ENCODE peak calls at places on chromosomes 3 and 15, in four cellular contexts. S is cardiac muscle cell, O is AG04449, H is fibroblast of villous mesenchyme. G is an unnamed sample.

GRCh38 chr15:94607176-94607654 is 375.9 kb downstream of the MCTP2 start:
- DNase-seq in O (no peak), H (no peak), S (peak; percentile 68), G (peak; percentile 13)

GRCh38 chr15:90264649-90265048 is 823 bp upstream of the NGRN start:
- DNase-seq in O (no peak), H (no peak), S (no peak), G (no peak)

GRCh38 chr3:185940951-185941350 is 3.1 kb upstream of the TRA2B start:
- DNase-seq in H (no peak), S (no peak), O (no peak), G (no peak)

GRCh38 chr3:60010778-60011177 is 961.0 kb upstream of the CFAP20DC start:
- DNase-seq in S (no peak), H (peak; percentile 6), O (no peak), G (no peak)

GRCh38 chr3:175200391-175200790 is 341.3 kb downstream of the NAALADL2 start:
- DNase-seq in O (no peak), S (no peak), H (no peak), G (no peak)

GRCh38 chr15:48380183-48380582 is 49.0 kb downstream of the DUT start:
- DNase-seq in H (no peak), O (no peak), S (no peak), G (no peak)

GRCh38 chr15:36363335-36363734 is 216.1 kb upstream of the CDIN1 start:
- DNase-seq in O (peak; percentile 51), S (peak; percentile 77), H (peak; percentile 41), G (peak; percentile 81)

GRCh38 chr15:70876011-70876410 is 16.2 kb downstream of the THAP10 start:
- DNase-seq in H (no peak), O (no peak), S (no peak), G (no peak)

GRCh38 chr3:3552741-3553140 is 246.5 kb upstream of the LRRN1 start:
- DNase-seq in H (no peak), O (no peak), S (no peak), G (peak; percentile 7)

GRCh38 chr3:139534992-139535879 is 4.3 kb downstream of the RBP1 start:
- DNase-seq in O (no peak), S (peak; percentile 95), H (peak; percentile 73), G (peak; percentile 94)

GRCh38 chr3:44416031-44417030 is 61.1 kb downstream of the ZNF445 start:
- DNase-seq in S (no peak), H (no peak), O (no peak), G (no peak)

GRCh38 chr3:177676148-177676547 is 478.9 kb upstream of the TBL1XR1 start:
- DNase-seq in H (no peak), S (peak; percentile 34), O (no peak), G (no peak)

GRCh38 chr3:81744366-81744765 is 17.1 kb downstream of the GBE1 start:
- DNase-seq in O (peak; percentile 90), H (peak; percentile 98), S (peak; percentile 96), G (peak; percentile 88)

GRCh38 chr3:129723558-129724324 is 117.3 kb upstream of the PLXND1 start:
- DNase-seq in O (peak; percentile 79), S (peak; percentile 94), H (peak; percentile 88), G (peak; percentile 95)

GRCh38 chr15:68565701-68566100 is 13.1 kb upstream of the CORO2B start:
- DNase-seq in H (no peak), O (no peak), S (no peak), G (no peak)

GRCh38 chr3:37441689-37442088 is 267.3 kb upstream of the LRRFIP2 start:
- DNase-seq in O (no peak), S (no peak), H (no peak), G (no peak)

GRCh38 chr3:170356596-170357175 is 829 bp upstream of the SKIL start:
- DNase-seq in S (peak; percentile 97), H (peak; percentile 92), O (no peak), G (no peak)

GRCh38 chr15:70617076-70617910 is 146.1 kb downstream of the UACA start:
- DNase-seq in S (peak; percentile 37), H (peak; percentile 60), O (no peak), G (no peak)

GRCh38 chr3:54850484-54851003 is 77.3 kb downstream of the LRTM1 start:
- DNase-seq in H (peak; percentile 20), S (no peak), O (no peak), G (no peak)

GRCh38 chr3:64207289-64208086 is 17.8 kb downstream of the PRICKLE2 start:
- DNase-seq in H (peak; percentile 96), S (peak; percentile 94), O (no peak), G (peak; percentile 30)

GRCh38 chr3:55626284-55626675 is 139.2 kb upstream of the WNT5A start:
- DNase-seq in H (no peak), S (no peak), O (no peak), G (no peak)

GRCh38 chr3:39118079-39118478 is 10.6 kb downstream of the TTC21A start:
- DNase-seq in O (no peak), S (no peak), H (no peak), G (no peak)

GRCh38 chr3:81068546-81068945 is 692.9 kb downstream of the GBE1 start:
- DNase-seq in O (no peak), S (no peak), H (no peak), G (no peak)

GRCh38 chr3:124557433-124558232 is 172.6 kb upstream of the UMPS start:
- DNase-seq in O (peak; percentile 21), H (peak; percentile 11), S (peak; percentile 57), G (peak; percentile 42)

DNA sequence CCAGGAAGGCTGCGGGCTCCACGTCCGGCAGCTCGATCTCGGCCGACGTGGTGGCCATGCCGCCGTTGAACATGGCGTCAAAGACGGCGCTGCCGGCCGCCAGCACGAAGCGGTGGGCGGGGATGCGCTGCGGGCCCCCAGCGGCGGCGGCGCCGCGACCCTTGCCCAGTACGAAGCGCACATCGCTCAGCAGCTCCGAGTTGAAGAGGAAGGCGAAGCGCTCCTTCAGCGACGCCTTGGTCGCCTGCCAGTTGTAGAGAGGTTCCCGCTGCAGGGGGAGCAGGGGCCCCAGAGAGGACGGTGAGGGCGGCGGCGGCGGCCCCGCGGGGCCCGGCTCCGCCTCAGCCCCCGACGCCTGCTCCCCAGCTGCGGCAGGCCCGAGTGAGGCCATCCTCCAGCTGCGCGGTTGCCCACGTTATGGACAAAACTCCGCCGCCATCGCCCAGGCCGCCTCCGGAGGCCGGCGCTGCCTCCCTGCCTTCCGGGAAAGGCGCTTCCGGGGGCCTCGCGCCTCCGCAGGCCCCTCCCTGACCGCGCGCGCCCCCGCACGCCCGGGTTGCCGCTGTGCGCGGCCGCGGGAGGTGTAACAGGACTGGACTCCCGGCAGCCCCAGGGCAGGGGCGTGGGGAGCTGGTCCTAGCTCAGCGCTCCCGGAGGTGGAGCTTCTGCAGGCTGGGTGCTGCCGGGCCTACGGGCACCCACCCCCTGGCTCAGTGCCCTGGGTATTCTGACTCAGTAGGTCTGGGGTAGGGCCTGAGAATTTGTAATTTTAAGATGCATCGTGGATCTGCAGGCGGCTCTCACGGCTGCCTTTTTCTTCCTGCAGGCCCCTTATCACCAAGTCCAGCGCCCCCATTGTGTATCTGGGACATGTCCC is at the start of gene BTBD1:
- DNase-seq in O (peak; percentile 82), S (peak; percentile 98), H (peak; percentile 93), G (peak; percentile 96)
- TF ChIP-seq CTCF in O (peak; percentile 7), S (no peak), H (no peak), G (peak; percentile 20)

GRCh38 chr3:99641480-99641879 is 3.1 kb downstream of the COL8A1 start:
- DNase-seq in S (no peak), O (no peak), H (peak; percentile 24), G (peak; percentile 55)
- H3K4me3 ChIP-seq in S (no peak overlapping the region), O (peak overlapping the region; percentile 84), H (peak overlapping the region; percentile 82), G (peak overlapping the region; percentile 88)

GRCh38 chr3:9111349-9112265 is 137.8 kb downstream of the SRGAP3 start:
- DNase-seq in H (no peak), S (peak; percentile 34), O (no peak), G (no peak)
- TF ChIP-seq CTCF in H (no peak), S (peak; percentile 19), O (no peak), G (no peak)

DNA sequence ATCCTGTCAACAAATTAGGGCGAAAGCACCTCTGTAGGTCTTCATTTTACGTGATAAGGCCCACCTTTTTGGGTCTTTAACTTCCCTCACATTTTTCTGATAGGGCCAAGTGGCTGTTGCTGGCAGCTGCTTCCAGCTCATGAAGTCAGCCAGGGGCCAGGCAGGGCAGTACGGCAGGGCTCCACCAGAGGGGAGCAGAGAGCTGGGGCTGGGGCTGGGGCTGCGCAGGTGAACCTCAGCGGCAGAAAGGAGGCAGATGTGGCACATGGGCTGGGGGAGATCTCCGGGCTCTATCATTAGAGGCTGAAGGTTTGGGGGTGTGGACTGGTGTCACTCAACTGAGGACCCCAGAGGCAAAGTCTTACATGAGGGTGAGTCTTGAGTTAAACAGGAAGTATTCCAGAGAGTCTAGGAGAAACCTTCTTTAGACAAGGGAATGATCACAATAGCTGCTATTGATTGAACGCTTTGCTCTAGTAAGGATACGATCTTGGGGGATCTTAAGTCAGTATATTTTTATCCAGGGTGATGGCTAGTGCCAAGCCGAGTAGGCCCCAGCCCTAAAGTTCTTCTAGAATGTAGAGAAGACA is 62.8 kb upstream of the MEX3B start:
- DNase-seq in S (peak; percentile 63), H (peak; percentile 58), O (no peak), G (peak; percentile 67)
- H3K4me3 ChIP-seq in S (no peak overlapping the region), H (no peak overlapping the region), O (no peak overlapping the region), G (no peak overlapping the region)

DNA sequence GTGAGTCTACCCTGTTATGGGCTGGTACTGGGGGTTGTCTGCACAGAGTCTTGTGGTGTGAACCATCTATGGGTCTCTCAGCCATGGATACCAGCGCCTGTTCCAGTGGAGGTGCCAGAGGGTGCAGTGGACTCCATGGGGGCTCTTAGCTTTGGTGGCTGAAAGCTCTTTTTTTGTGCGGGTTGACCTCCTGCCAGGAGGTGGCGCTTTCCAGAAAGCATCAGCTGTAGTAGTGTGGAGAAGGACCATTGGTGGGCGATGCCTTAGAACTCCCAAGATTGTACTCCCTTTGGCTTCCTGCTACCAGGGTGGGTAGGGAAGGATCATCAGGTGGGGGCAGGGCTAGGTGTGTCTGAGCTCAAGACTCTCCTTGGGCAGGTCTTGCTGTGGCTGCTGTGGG is 602.6 kb downstream of the RSL24D1 start:
- DNase-seq in O (no peak), S (no peak), H (no peak), G (no peak)
- TF ChIP-seq CTCF in O (no peak), S (no peak), H (no peak), G (no peak)

DNA sequence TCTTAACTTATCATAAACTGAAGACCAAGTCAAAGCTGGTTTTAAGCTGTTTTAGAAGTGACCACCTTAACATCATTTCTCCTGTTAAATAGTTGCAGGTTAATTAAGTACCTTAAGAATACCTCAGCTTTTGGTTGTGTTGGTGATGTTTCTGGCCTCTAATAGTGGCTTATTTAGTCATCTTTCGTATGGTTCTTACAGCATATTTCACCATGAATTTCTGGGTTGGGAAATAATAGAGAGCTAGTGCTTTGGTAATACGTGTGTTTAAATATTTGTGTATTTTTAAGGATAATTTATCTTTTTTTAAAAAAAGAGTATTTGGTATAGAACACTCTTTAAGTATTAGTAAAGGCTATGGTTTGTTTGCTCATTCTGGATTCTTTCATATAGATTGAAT is 1.6 kb downstream of the RAB8B start:
- DNase-seq in H (no peak), S (no peak), O (no peak), G (no peak)
- H3K4me3 ChIP-seq in H (peak overlapping the region; percentile 96), S (no peak overlapping the region), O (peak overlapping the region; percentile 88), G (peak overlapping the region; percentile 90)

G was measured in choroid plexus epithelial cell.